ENCODE peak calls at places on chromosomes 7 and 10, in ten cellular contexts. R, M, K, A, E, W, U, Z, Q and C are unnamed samples.

GRCh38 chr10:97117372-97117771 is 68.4 kb downstream of the SLIT1 start:
- DNase-seq in E (no peak), R (peak; percentile 16), M (no peak), Q (no peak), W (no peak), A (no peak), U (peak; percentile 59), K (no peak), Z (peak; percentile 33), C (no peak)

GRCh38 chr10:98028168-98028770 is 2.2 kb downstream of the CRTAC1 start:
- DNase-seq in R (peak; percentile 37), W (no peak), E (no peak), Z (peak; percentile 72), M (peak; percentile 63), K (peak; percentile 34), Q (no peak), A (no peak), U (peak; percentile 60), C (peak; percentile 69)

GRCh38 chr10:125460326-125460725 is 222.6 kb downstream of the TEX36 start:
- DNase-seq in K (no peak), M (no peak), U (no peak), R (no peak), A (no peak), E (no peak), Q (no peak), Z (no peak), W (no peak), C (no peak)

GRCh38 chr7:100407285-100408180 is 21.0 kb downstream of the ZCWPW1 start:
- DNase-seq in R (peak; percentile 58), K (peak; percentile 58), U (peak; percentile 54), W (peak; percentile 74), A (peak; percentile 29), Z (peak; percentile 83), M (peak; percentile 73), E (no peak), Q (no peak), C (peak; percentile 40)

GRCh38 chr7:69906309-69906995 is 308.2 kb downstream of the AUTS2 start:
- DNase-seq in R (no peak), A (no peak), U (no peak), M (no peak), K (no peak), Q (no peak), Z (peak; percentile 62), W (no peak), E (no peak), C (peak; percentile 54)

GRCh38 chr7:43170571-43170970 is 58.1 kb downstream of the HECW1 start:
- DNase-seq in M (no peak), E (no peak), A (no peak), R (no peak), K (no peak), Q (no peak), Z (no peak), U (no peak), W (no peak), C (no peak)

GRCh38 chr7:98110249-98111022 is 3.8 kb downstream of the LMTK2 start:
- DNase-seq in Z (no peak), E (peak; percentile 75), U (peak; percentile 55), W (peak; percentile 62), K (no peak), R (no peak), M (peak; percentile 64), Q (no peak), A (no peak), C (no peak)

GRCh38 chr7:142636751-142637150 is 112.5 kb upstream of the PRSS1 start:
- DNase-seq in Z (no peak), K (peak; percentile 41), E (no peak), U (no peak), A (no peak), M (no peak), Q (no peak), W (no peak), R (no peak), C (no peak)

GRCh38 chr10:31100176-31100575 is 68.5 kb upstream of the ZNF438 start:
- DNase-seq in K (no peak), U (no peak), M (no peak), Q (no peak), R (no peak), A (no peak), W (no peak), E (no peak), Z (no peak), C (no peak)

DNA sequence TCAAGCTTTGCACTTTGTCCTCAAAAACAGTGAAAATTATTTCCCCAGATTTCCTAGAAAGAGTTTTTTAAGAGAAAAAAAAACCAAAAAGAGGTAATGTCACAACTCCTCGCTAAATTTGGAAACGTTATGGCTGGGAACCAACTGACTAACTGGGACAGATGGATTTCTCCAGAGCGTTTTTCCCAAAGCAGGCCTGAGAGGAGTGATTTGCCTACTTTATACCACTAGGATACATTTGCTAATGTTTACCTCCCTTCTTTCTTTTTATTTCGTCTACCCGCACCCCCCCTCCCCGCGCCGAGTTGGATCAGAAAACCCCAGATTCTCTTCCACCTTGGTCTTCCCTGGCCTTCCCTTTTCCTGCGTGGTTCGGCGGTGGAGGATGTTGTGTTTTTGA is 7.2 kb downstream of the CPA2 start:
- DNase-seq in K (no peak), U (peak; percentile 13), R (no peak), Z (no peak), W (no peak), E (no peak), Q (no peak), M (peak; percentile 54), A (peak; percentile 54), C (no peak)
- H3K4me1 ChIP-seq in K (no peaks in the 10 kb centered on the region), U (no peaks in the 10 kb centered on the region), R (no peaks in the 10 kb centered on the region), Z (no peaks in the 10 kb centered on the region), W (peaks cover 42% of the 10 kb centered on the region), E (no peaks in the 10 kb centered on the region), Q (peaks cover 45% of the 10 kb centered on the region), M (peaks cover 33% of the 10 kb centered on the region), A (peaks cover 1% of the 10 kb centered on the region), C (no peaks in the 10 kb centered on the region)

DNA sequence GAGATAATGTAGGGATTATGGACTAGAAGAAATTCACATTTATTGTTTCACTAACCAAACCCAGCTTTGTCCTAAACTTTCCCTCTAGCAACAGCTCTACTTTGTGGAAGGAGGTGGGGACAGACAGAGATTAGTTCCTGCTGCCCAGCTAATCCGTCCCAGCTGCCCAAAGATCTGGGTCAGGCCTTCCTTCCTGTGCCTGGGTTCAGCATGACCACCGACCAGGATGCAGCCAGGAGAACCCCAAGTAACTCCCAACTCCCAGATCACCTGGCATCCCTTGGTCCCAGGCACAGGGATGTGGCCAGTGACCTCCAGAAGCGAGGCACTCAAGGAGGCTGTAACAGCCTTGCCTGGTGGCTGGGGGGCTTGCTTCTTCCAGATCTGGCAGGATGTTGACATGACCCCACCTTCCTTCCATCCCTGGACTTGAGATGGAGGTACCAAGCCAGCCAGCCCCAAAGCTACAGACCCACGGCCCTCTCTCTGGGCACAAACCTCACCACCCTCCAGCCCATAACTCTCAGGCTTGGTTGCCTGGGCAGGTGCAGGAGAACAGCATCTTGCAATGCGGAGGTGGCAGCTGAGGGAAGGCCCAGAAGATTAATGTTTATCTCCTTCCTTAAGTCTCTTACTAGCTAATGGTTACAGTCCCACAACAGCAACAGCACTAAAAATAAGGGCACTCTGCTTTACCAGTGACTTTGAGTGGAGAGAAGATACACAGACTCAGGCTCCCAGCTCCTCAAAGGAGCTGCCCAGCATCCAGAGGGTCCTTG is 11.1 kb downstream of the CAMK2G start:
- DNase-seq in Z (no peak), K (no peak), R (no peak), U (no peak), A (no peak), E (no peak), W (no peak), M (no peak), Q (no peak), C (no peak)
- H3K4me1 ChIP-seq in Z (peaks cover 51% of the 10 kb centered on the region), K (peaks cover 95% of the 10 kb centered on the region), R (no peaks in the 10 kb centered on the region), U (peaks cover 24% of the 10 kb centered on the region), A (no peaks in the 10 kb centered on the region), E (peaks cover 2% of the 10 kb centered on the region), W (peaks cover 4% of the 10 kb centered on the region), M (no peaks in the 10 kb centered on the region), Q (peaks cover 99% of the 10 kb centered on the region), C (no peaks in the 10 kb centered on the region)

DNA sequence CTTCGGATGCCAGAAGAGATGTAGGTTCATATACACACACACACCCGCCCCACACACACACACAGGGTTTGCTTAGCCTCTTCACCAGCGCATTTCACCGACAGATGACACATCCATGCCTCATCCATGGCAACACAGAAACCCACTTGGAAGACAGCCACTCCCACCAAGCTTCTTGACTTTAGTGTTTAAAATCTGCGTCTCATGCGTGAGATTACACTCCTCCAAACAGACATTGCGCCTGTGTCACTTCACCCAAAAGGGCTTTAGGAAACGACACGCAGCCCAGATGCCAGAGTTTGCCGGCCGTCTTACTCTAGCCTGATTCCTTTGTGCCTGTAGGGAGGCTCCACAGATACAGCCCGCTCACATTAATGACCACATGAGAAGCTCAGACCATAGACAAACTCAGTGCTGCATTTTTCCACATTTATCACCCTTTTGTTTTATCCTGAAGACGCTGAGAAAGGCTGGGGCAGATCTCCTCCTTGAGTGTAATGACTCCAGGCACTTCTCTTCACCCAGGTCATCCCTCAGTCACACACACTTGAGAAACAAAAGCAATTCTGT is 73.8 kb downstream of the DIP2C start:
- DNase-seq in A (no peak), Q (no peak), U (no peak), R (no peak), M (no peak), W (no peak), E (no peak), K (no peak), Z (no peak), C (no peak)
- H3K4me1 ChIP-seq in A (peaks cover 9% of the 10 kb centered on the region), Q (peaks cover 55% of the 10 kb centered on the region), U (peaks cover 16% of the 10 kb centered on the region), R (peaks cover 16% of the 10 kb centered on the region), M (peaks cover 10% of the 10 kb centered on the region), W (no peaks in the 10 kb centered on the region), E (no peaks in the 10 kb centered on the region), K (no peaks in the 10 kb centered on the region), Z (peaks cover 13% of the 10 kb centered on the region), C (peaks cover 19% of the 10 kb centered on the region)

GRCh38 chr7:38319873-38320272 is 46.4 kb upstream of the TARP start:
- DNase-seq in M (no peak), Z (peak; percentile 37), E (no peak), W (no peak), K (no peak), Q (no peak), U (no peak), R (no peak), A (no peak), C (no peak)

GRCh38 chr7:38316733-38317360 is 43.4 kb upstream of the TARP start:
- DNase-seq in R (no peak), Q (no peak), E (no peak), W (no peak), U (no peak), M (no peak), A (no peak), K (no peak), Z (no peak), C (no peak)

GRCh38 chr7:38318803-38319416 is 45.5 kb upstream of the TARP start:
- DNase-seq in A (no peak), W (peak; percentile 45), M (peak; percentile 76), R (peak; percentile 40), K (no peak), Q (no peak), U (peak; percentile 45), Z (peak; percentile 88), E (no peak), C (peak; percentile 46)

GRCh38 chr7:38317457-38318037 is 44.1 kb upstream of the TARP start:
- DNase-seq in W (no peak), Q (no peak), Z (no peak), K (no peak), E (no peak), A (no peak), U (no peak), R (no peak), M (no peak), C (no peak)

DNA sequence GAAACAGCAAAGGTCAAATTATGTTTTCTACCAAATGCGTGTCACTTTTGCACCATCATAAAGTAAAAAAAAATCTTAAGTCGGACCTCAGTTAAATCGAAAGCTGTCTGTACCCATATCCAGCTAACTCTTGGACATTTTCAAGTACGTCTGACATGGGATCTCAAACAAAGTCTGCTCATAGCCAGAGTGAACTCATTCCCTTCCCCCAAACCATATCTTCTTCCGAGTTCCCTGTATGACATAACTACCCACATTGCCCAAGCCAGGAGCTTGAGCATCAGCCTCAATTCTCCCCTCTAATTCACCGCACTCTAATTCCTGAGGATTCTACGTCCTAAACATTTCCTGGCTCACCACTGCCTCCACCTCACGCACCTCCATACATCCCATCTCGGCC is 44.8 kb upstream of the TARP start:
- DNase-seq in R (no peak), U (no peak), Z (no peak), Q (no peak), K (no peak), M (no peak), W (no peak), A (no peak), E (no peak), C (no peak)
- H3K4me1 ChIP-seq in R (peaks cover 4% of the 10 kb centered on the region), U (no peaks in the 10 kb centered on the region), Z (peaks cover 22% of the 10 kb centered on the region), Q (no peaks in the 10 kb centered on the region), K (peaks cover 37% of the 10 kb centered on the region), M (no peaks in the 10 kb centered on the region), W (no peaks in the 10 kb centered on the region), A (no peaks in the 10 kb centered on the region), E (no peaks in the 10 kb centered on the region), C (peaks cover 2% of the 10 kb centered on the region)